ENCODE peak calls at places on chromosome 21, in seven cellular contexts. M is NCI-H1105; K is choroid plexus epithelial cell; D is activated naive CD8-positive, alpha-beta T cell treated with anti-CD3 and anti-CD28 coated beads, Interleukin-2, amount 50 U/mL, for 24 hours; F is NCI-H146; X is CD8-positive, alpha-beta T cell; R is cardiac septum. N is an unnamed sample.

GRCh38 chr21:39022901-39023693 is 160.2 kb downstream of the PSMG1 start:
- DNase-seq in K (peak), R (peak), X (no peak), D (no peak), M (peak), F (no peak), N (no peak)

GRCh38 chr21:32520885-32521735 is 64.2 kb downstream of the TCP10L start:
- DNase-seq in M (peak), K (peak), D (no peak), R (peak), F (peak), X (no peak), N (peak)

GRCh38 chr21:30340714-30341573 is 3.5 kb upstream of the KRTAP27-1 start:
- DNase-seq in K (peak), D (peak), R (no peak), M (no peak), X (peak), F (peak), N (peak)

GRCh38 chr21:44038063-44038462 is 26.0 kb downstream of the TRAPPC10 start:
- DNase-seq in K (no peak), F (no peak), M (no peak), R (no peak), D (no peak), X (no peak), N (no peak)

GRCh38 chr21:26099610-26100219 is 70.9 kb downstream of the APP start:
- DNase-seq in F (peak), X (no peak), R (no peak), D (no peak), M (peak), K (peak), N (no peak)

GRCh38 chr21:44304846-44305245 is 5.0 kb downstream of the PFKL start:
- DNase-seq in R (no peak), D (peak), M (peak), X (peak), F (peak), K (peak), N (peak)

GRCh38 chr21:36478941-36479340 is 981 bp downstream of the CLDN14 start:
- DNase-seq in R (no peak), K (no peak), F (no peak), M (no peak), X (no peak), D (no peak), N (no peak)

GRCh38 chr21:36784942-36785341 is 86.0 kb downstream of the SIM2 start:
- DNase-seq in R (no peak), D (no peak), F (no peak), M (no peak), K (no peak), X (no peak), N (no peak)

GRCh38 chr21:33975548-33976081 is 60.0 kb upstream of the ATP5PO start:
- DNase-seq in K (no peak), D (peak), X (peak), R (no peak), M (no peak), F (no peak), N (no peak)

GRCh38 chr21:42400525-42400924 is 3.2 kb upstream of the UBASH3A start:
- DNase-seq in R (no peak), D (no peak), K (peak), X (no peak), M (no peak), F (no peak), N (no peak)

GRCh38 chr21:37270576-37271365 is 3.6 kb upstream of the VPS26C start:
- DNase-seq in F (no peak), R (no peak), M (no peak), K (no peak), X (no peak), D (no peak), N (no peak)

GRCh38 chr21:42234464-42235241 is 15.7 kb downstream of the ABCG1 start:
- DNase-seq in M (peak), X (peak), K (peak), F (peak), D (peak), R (peak), N (peak)

GRCh38 chr21:29145837-29146453 is 15.5 kb downstream of the MAP3K7CL start:
- DNase-seq in F (no peak), X (no peak), D (no peak), R (no peak), M (no peak), K (no peak), N (no peak)

GRCh38 chr21:26587621-26588260 is 14.7 kb upstream of the CYYR1 start:
- DNase-seq in F (no peak), R (no peak), X (no peak), D (no peak), K (peak), M (no peak), N (no peak)

GRCh38 chr21:42174173-42174572 is 44.8 kb upstream of the ABCG1 start:
- DNase-seq in M (no peak), F (no peak), D (no peak), K (no peak), X (no peak), R (no peak), N (no peak)

GRCh38 chr21:42969193-42969600 is 5.2 kb upstream of the PKNOX1 start:
- DNase-seq in K (no peak), M (no peak), D (no peak), R (no peak), X (no peak), F (no peak), N (no peak)

GRCh38 chr21:27339902-27340301 is 373.0 kb upstream of the ADAMTS5 start:
- DNase-seq in M (no peak), X (no peak), D (no peak), K (peak), F (no peak), R (no peak), N (no peak)

GRCh38 chr21:45508607-45509565 is 33.4 kb downstream of the SLC19A1 start:
- DNase-seq in M (no peak), F (no peak), R (peak), K (no peak), D (no peak), X (no peak), N (no peak)

GRCh38 chr21:26946744-26947446 is 20.0 kb downstream of the ADAMTS5 start:
- DNase-seq in M (no peak), K (no peak), D (no peak), X (no peak), F (no peak), R (no peak), N (no peak)

GRCh38 chr21:43194303-43195130 is 25.7 kb downstream of the CRYAA start:
- DNase-seq in D (no peak), R (peak), F (no peak), K (no peak), X (no peak), M (no peak), N (peak)

GRCh38 chr21:26167593-26167992 is 3.0 kb downstream of the APP start:
- DNase-seq in F (peak), D (no peak), R (no peak), K (no peak), M (no peak), X (no peak), N (no peak)

GRCh38 chr21:39048064-39048463 is 135.2 kb downstream of the PSMG1 start:
- DNase-seq in D (no peak), R (no peak), M (no peak), F (peak), K (peak), X (no peak), N (peak)

GRCh38 chr21:46021398-46021797 is 39.8 kb downstream of the COL6A1 start:
- DNase-seq in K (no peak), X (no peak), F (no peak), D (no peak), M (no peak), R (no peak), N (no peak)

GRCh38 chr21:34071683-34072082 is 1.7 kb upstream of the MRPS6 start:
- DNase-seq in K (no peak), D (no peak), M (no peak), R (no peak), F (no peak), X (no peak), N (no peak)

GRCh38 chr21:37799193-37800121 is 116.8 kb downstream of the KCNJ6 start:
- DNase-seq in X (no peak), F (no peak), R (no peak), M (no peak), K (peak), D (no peak), N (no peak)

GRCh38 chr21:25496825-25497482 is 110.3 kb downstream of the MRPL39 start:
- DNase-seq in F (no peak), R (no peak), D (no peak), M (no peak), K (no peak), X (no peak), N (no peak)

GRCh38 chr21:39311164-39311563 is 2.3 kb downstream of the BRWD1 start:
- DNase-seq in R (no peak), M (no peak), K (no peak), D (no peak), X (no peak), F (no peak), N (no peak)

GRCh38 chr21:34574984-34575529 is 39.9 kb downstream of the RCAN1 start:
- DNase-seq in M (no peak), R (no peak), K (no peak), X (no peak), F (no peak), D (no peak), N (no peak)

GRCh38 chr21:19935459-19935858 is 1062.8 kb upstream of the NCAM2 start:
- DNase-seq in D (no peak), X (no peak), F (no peak), M (no peak), R (no peak), K (no peak), N (no peak)

GRCh38 chr21:43312751-43313169 is 114.2 kb downstream of the SIK1 start:
- DNase-seq in F (peak), M (no peak), R (no peak), K (no peak), D (no peak), X (no peak), N (peak)

GRCh38 chr21:36990508-36991205 is 15.8 kb upstream of the RIPPLY3 start:
- DNase-seq in K (no peak), R (peak), M (no peak), F (peak), X (no peak), D (no peak), N (no peak)

GRCh38 chr21:43196789-43197188 is 28.0 kb downstream of the CRYAA start:
- DNase-seq in M (no peak), R (peak), F (peak), D (no peak), X (no peak), K (peak), N (peak)

GRCh38 chr21:39071623-39072214 is 111.5 kb downstream of the PSMG1 start:
- DNase-seq in D (no peak), F (no peak), X (no peak), R (no peak), M (no peak), K (peak), N (no peak)

GRCh38 chr21:41233913-41234312 is 66.0 kb downstream of the BACE2 start:
- DNase-seq in K (no peak), R (no peak), X (no peak), M (no peak), D (no peak), F (no peak), N (no peak)

GRCh38 chr21:25568230-25568629 is 39.1 kb downstream of the MRPL39 start:
- DNase-seq in R (no peak), M (no peak), D (peak), K (peak), X (no peak), F (no peak), N (peak)

GRCh38 chr21:29382029-29382654 is 83.4 kb downstream of the BACH1 start:
- DNase-seq in D (no peak), M (no peak), R (no peak), F (no peak), X (no peak), K (peak), N (no peak)

GRCh38 chr21:39630827-39631226 is 18.1 kb downstream of the B3GALT5 start:
- DNase-seq in M (no peak), X (no peak), D (no peak), F (no peak), R (no peak), K (no peak), N (no peak)

GRCh38 chr21:37445228-37445627 is 78.7 kb downstream of the DYRK1A start:
- DNase-seq in K (no peak), X (no peak), R (no peak), M (no peak), F (no peak), D (no peak), N (no peak)